ENCODE peak calls at places on chromosomes 16 and 17, in seven cellular contexts. Z, W, S, N, X, Q and K are unnamed samples.

GRCh38 chr17:33120103-33120502 is 128.5 kb downstream of the SPACA3 start:
- DNase-seq in Z (no peak), W (peak; percentile 27), S (no peak), N (no peak), X (no peak), Q (no peak), K (no peak)

GRCh38 chr16:87966685-87967185 is 15.5 kb downstream of the BANP start:
- DNase-seq in Z (no peak), W (no peak), S (no peak), N (no peak), X (peak; percentile 45), Q (peak; percentile 17), K (no peak)

GRCh38 chr16:57906385-57907316 is 64.3 kb downstream of the CNGB1 start:
- DNase-seq in Z (no peak), W (no peak), S (no peak), N (no peak), X (no peak), Q (no peak), K (no peak)

GRCh38 chr17:80859004-80859941 is 132.4 kb upstream of the CHMP6 start:
- DNase-seq in Z (no peak), W (peak; percentile 88), S (peak; percentile 74), N (peak; percentile 80), X (peak; percentile 61), Q (peak; percentile 79), K (no peak)

GRCh38 chr17:6686026-6686425 is 27.1 kb downstream of the SLC13A5 start:
- DNase-seq in Z (no peak), W (no peak), S (no peak), N (no peak), X (no peak), Q (no peak), K (no peak)

GRCh38 chr17:74632196-74632540 is 8.6 kb upstream of the CD300E start:
- DNase-seq in Z (no peak), W (peak; percentile 57), S (no peak), N (no peak), X (no peak), Q (no peak), K (no peak)

GRCh38 chr17:2710804-2711607 is 558 bp downstream of the CLUH start:
- DNase-seq in Z (no peak), W (peak; percentile 74), S (no peak), N (peak; percentile 52), X (peak; percentile 41), Q (no peak), K (no peak)

GRCh38 chr17:28878981-28879380 is 18.6 kb downstream of the FLOT2 start:
- DNase-seq in Z (no peak), W (peak; percentile 52), S (no peak), N (no peak), X (no peak), Q (no peak), K (peak; percentile 80)

GRCh38 chr17:19269641-19270040 is 32.5 kb downstream of the EPN2 start:
- DNase-seq in Z (no peak), W (no peak), S (no peak), N (no peak), X (no peak), Q (no peak), K (no peak)

GRCh38 chr17:44969144-44969780 is 1.2 kb upstream of the C1QL1 start:
- DNase-seq in Z (no peak), W (peak; percentile 19), S (no peak), N (no peak), X (no peak), Q (no peak), K (no peak)

GRCh38 chr17:77442976-77443742 is 302.4 kb downstream of the SEC14L1 start:
- DNase-seq in Z (no peak), W (no peak), S (no peak), N (no peak), X (no peak), Q (no peak), K (no peak)

GRCh38 chr17:27800522-27800921 is at the start of gene NOS2:
- DNase-seq in Z (no peak), W (no peak), S (no peak), N (no peak), X (peak; percentile 50), Q (no peak), K (peak; percentile 38)

GRCh38 chr16:8712589-8713361 is 38.4 kb downstream of the ABAT start:
- DNase-seq in Z (no peak), W (peak; percentile 86), S (no peak), N (no peak), X (no peak), Q (no peak), K (peak; percentile 22)

GRCh38 chr17:17691468-17692263 is 10.4 kb downstream of the RAI1 start:
- DNase-seq in Z (no peak), W (no peak), S (peak; percentile 44), N (no peak), X (no peak), Q (no peak), K (no peak)

GRCh38 chr17:69757794-69758430 is 317.1 kb upstream of the KCNJ16 start:
- DNase-seq in Z (no peak), W (no peak), S (no peak), N (no peak), X (no peak), Q (no peak), K (no peak)

GRCh38 chr17:45914036-45914717 is 19.8 kb downstream of the MAPT start:
- DNase-seq in Z (no peak), W (no peak), S (no peak), N (no peak), X (no peak), Q (no peak), K (no peak)

GRCh38 chr17:9676084-9676483 is 30.8 kb downstream of the USP43 start:
- DNase-seq in Z (no peak), W (no peak), S (no peak), N (no peak), X (no peak), Q (no peak), K (no peak)

GRCh38 chr16:84105948-84106740 is 10.6 kb downstream of the MBTPS1 start:
- DNase-seq in Z (no peak), W (no peak), S (no peak), N (no peak), X (no peak), Q (no peak), K (no peak)

GRCh38 chr16:54118846-54119245 is 167.7 kb downstream of the IRX3 start:
- DNase-seq in Z (no peak), W (no peak), S (no peak), N (no peak), X (no peak), Q (no peak), K (no peak)

GRCh38 chr16:53619247-53619646 is 84.4 kb downstream of the RPGRIP1L start:
- DNase-seq in Z (no peak), W (no peak), S (no peak), N (no peak), X (no peak), Q (no peak), K (no peak)

GRCh38 chr16:878071-878784 is 77.7 kb upstream of the GNG13 start:
- DNase-seq in Z (no peak), W (peak; percentile 80), S (no peak), N (peak; percentile 5), X (peak; percentile 18), Q (no peak), K (no peak)

GRCh38 chr17:5418858-5419355 is 555 bp downstream of the NUP88 start:
- DNase-seq in Z (no peak), W (no peak), S (peak; percentile 23), N (no peak), X (peak; percentile 74), Q (no peak), K (no peak)

GRCh38 chr16:87416826-87417471 is 24.8 kb downstream of the MAP1LC3B start:
- DNase-seq in Z (no peak), W (peak; percentile 73), S (no peak), N (no peak), X (peak; percentile 42), Q (peak; percentile 53), K (no peak)

GRCh38 chr17:14301761-14302401 is 1.0 kb downstream of the HS3ST3B1 start:
- DNase-seq in Z (no peak), W (no peak), S (no peak), N (peak; percentile 40), X (peak; percentile 43), Q (peak; percentile 45), K (no peak)

GRCh38 chr16:85824161-85825135 is 25.0 kb downstream of the COX4I1 start:
- DNase-seq in Z (no peak), W (no peak), S (no peak), N (no peak), X (no peak), Q (no peak), K (peak; percentile 16)
- H3K27ac ChIP-seq in Z (no peak overlapping the region), W (no peak overlapping the region), S (no peak overlapping the region), N (no peak overlapping the region), X (no peak overlapping the region), Q (no peak overlapping the region), K (no peak overlapping the region)

GRCh38 chr16:75224281-75224680 is 5.5 kb downstream of the CTRB1 start:
- DNase-seq in Z (no peak), W (no peak), S (no peak), N (no peak), X (no peak), Q (no peak), K (no peak)
- H3K36me3 ChIP-seq in Z (peaks cover 12% of the 10 kb centered on the region), W (peaks cover 20% of the 10 kb centered on the region), S (peaks cover 18% of the 10 kb centered on the region), N (no peaks in the 10 kb centered on the region), X (no peaks in the 10 kb centered on the region), Q (no peaks in the 10 kb centered on the region), K (peaks cover 3% of the 10 kb centered on the region)

DNA sequence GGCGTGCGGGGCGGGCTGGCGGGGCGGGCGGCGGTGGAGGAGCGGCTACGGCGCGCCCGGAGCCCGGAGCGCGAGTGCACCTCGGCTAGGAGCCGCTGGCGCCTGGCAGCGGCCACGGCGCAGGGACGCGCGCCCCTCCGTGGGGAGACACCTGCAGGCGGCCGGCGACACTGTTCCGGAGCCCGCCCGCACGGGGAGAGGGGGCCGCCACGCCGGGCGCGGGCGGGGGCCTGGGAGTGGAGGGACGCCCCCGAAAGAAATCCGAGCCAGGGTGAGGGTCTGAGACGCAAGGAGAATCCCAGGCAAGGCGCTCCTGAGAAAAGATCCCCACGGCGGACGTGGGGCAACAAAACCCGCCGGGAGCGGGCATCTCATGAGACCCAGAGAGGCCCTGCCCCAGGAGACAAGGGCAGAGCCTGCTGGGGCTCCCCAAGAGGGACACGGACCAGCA is at the start of gene GSG1L:
- DNase-seq in Z (no peak), W (peak; percentile 83), S (no peak), N (no peak), X (no peak), Q (no peak), K (peak; percentile 44)
- TF ChIP-seq CTCF in Z (no peak), W (no peak), S (no peak), N (peak; percentile 18), X (no peak), Q (no peak), K (peak; percentile 59)

GRCh38 chr16:3654249-3654991 is at the start of gene DNASE1:
- DNase-seq in Z (no peak), W (peak; percentile 80), S (peak; percentile 58), N (peak; percentile 39), X (peak; percentile 74), Q (peak; percentile 51), K (peak; percentile 72)

GRCh38 chr16:3655791-3656490 is 1.4 kb downstream of the DNASE1 start:
- DNase-seq in Z (no peak), W (no peak), S (no peak), N (no peak), X (no peak), Q (no peak), K (no peak)

GRCh38 chr16:3652373-3653037 is 2.0 kb upstream of the DNASE1 start:
- DNase-seq in Z (no peak), W (peak; percentile 22), S (no peak), N (no peak), X (peak; percentile 7), Q (no peak), K (no peak)

GRCh38 chr16:3656491-3657468 is 2.3 kb downstream of the DNASE1 start:
- DNase-seq in Z (no peak), W (no peak), S (no peak), N (no peak), X (no peak), Q (peak; percentile 18), K (no peak)

GRCh38 chr16:3655030-3655790 is 719 bp downstream of the DNASE1 start:
- DNase-seq in Z (no peak), W (peak; percentile 22), S (no peak), N (no peak), X (no peak), Q (no peak), K (no peak)
- H3K27ac ChIP-seq in Z (no peak overlapping the region), W (no peak overlapping the region), S (peak overlapping the region; percentile 16), N (no peak overlapping the region), X (peak overlapping the region; percentile 62), Q (no peak overlapping the region), K (no peak overlapping the region)